ENCODE peak calls at places on chromosomes 11 and 22, in nine cellular contexts. Y is activated naive CD4-positive, alpha-beta T cell treated with anti-CD3 and anti-CD28 coated beads for 36 hours; Z is neural progenitor cell; H is RCC 7860; X is astrocyte of the spinal cord; R is uterus; K is germinal center; L is dorsolateral prefrontal cortex; A is MCF 10A. G is an unnamed sample.

GRCh38 chr11:73406131-73406530 is 29.9 kb downstream of the RELT start:
- DNase-seq in Y (no peak), Z (no peak), H (no peak), X (no peak), R (no peak), K (no peak), L (no peak), A (no peak), G (no peak)

GRCh38 chr11:721913-722811 is 16.1 kb downstream of the EPS8L2 start:
- DNase-seq in Y (peak; percentile 54), Z (no peak), H (no peak), X (no peak), R (no peak), K (peak; percentile 87), L (no peak), A (no peak), G (peak; percentile 21)

GRCh38 chr11:14836106-14836492 is 55.9 kb downstream of the CYP2R1 start:
- DNase-seq in Y (no peak), Z (no peak), H (no peak), X (no peak), R (no peak), K (no peak), L (no peak), A (no peak), G (no peak)

GRCh38 chr22:29702931-29703594 is 16.7 kb upstream of the CABP7 start:
- DNase-seq in Y (no peak), Z (peak; percentile 45), H (no peak), X (no peak), R (no peak), K (peak; percentile 61), L (no peak), A (no peak), G (no peak)

GRCh38 chr11:77203901-77204755 is 76.1 kb downstream of the MYO7A start:
- DNase-seq in Y (no peak), Z (no peak), H (no peak), X (no peak), R (no peak), K (no peak), L (no peak), A (no peak), G (no peak)

GRCh38 chr22:47149976-47150375 is 387.5 kb downstream of the TBC1D22A start:
- DNase-seq in Y (no peak), Z (no peak), H (no peak), X (no peak), R (no peak), K (no peak), L (no peak), A (no peak), G (no peak)

GRCh38 chr11:32466279-32466915 is 31.1 kb upstream of the WT1 start:
- DNase-seq in Y (no peak), Z (no peak), H (peak; percentile 78), X (no peak), R (peak; percentile 51), K (no peak), L (no peak), A (no peak), G (peak; percentile 56)

GRCh38 chr11:118076754-118077281 is at the start of gene TMPRSS4:
- DNase-seq in Y (no peak), Z (no peak), H (no peak), X (no peak), R (no peak), K (no peak), L (no peak), A (peak; percentile 69), G (no peak)

GRCh38 chr22:35299217-35299716 is 427 bp upstream of the TOM1 start:
- DNase-seq in Y (peak; percentile 28), Z (no peak), H (no peak), X (peak; percentile 22), R (no peak), K (peak; percentile 54), L (no peak), A (peak; percentile 25), G (peak; percentile 83)

GRCh38 chr11:95450547-95451123 is 219.6 kb upstream of the SESN3 start:
- DNase-seq in Y (no peak), Z (no peak), H (no peak), X (peak; percentile 64), R (no peak), K (no peak), L (no peak), A (no peak), G (peak; percentile 73)

GRCh38 chr11:66476841-66477251 is 3.4 kb upstream of the DPP3 start:
- DNase-seq in Y (no peak), Z (peak; percentile 52), H (no peak), X (no peak), R (no peak), K (no peak), L (no peak), A (no peak), G (no peak)

GRCh38 chr11:58938398-58938797 is 890 bp upstream of the GLYATL1 start:
- DNase-seq in Y (no peak), Z (no peak), H (no peak), X (no peak), R (no peak), K (no peak), L (no peak), A (no peak), G (no peak)

GRCh38 chr11:3022982-3023381 is 30.9 kb upstream of the NAP1L4 start:
- DNase-seq in Y (no peak), Z (no peak), H (no peak), X (peak; percentile 83), R (no peak), K (no peak), L (no peak), A (peak; percentile 53), G (no peak)

GRCh38 chr22:41532908-41533825 is 11.1 kb downstream of the POLR3H start:
- DNase-seq in Y (peak; percentile 78), Z (peak; percentile 86), H (peak; percentile 43), X (peak; percentile 40), R (peak; percentile 78), K (peak; percentile 81), L (peak; percentile 71), A (peak; percentile 64), G (peak; percentile 81)

G was measured in OCI-M1.